ENCODE peak calls at places on chromosomes 4 and X, in four cellular contexts. W, O, E and M are unnamed samples.

GRCh38 chr4:163941221-163941865 is 446.9 kb downstream of the TMA16 start:
- DNase-seq in W (no peak), O (peak; percentile 69), E (no peak), M (no peak)

GRCh38 chr4:157045507-157046127 is 30.3 kb upstream of the GLRB start:
- DNase-seq in W (no peak), O (peak; percentile 77), E (peak; percentile 21), M (no peak)

GRCh38 chr4:4990857-4991540 is 28.3 kb downstream of the CYTL1 start:
- DNase-seq in W (no peak), O (no peak), E (no peak), M (no peak)

GRCh38 chrX:19889582-19890342 is 2.4 kb upstream of the SH3KBP1 start:
- DNase-seq in W (peak; percentile 25), O (peak; percentile 82), E (no peak), M (peak; percentile 16)

GRCh38 chr4:97646997-97647396 is 496.3 kb downstream of the STPG2 start:
- DNase-seq in W (no peak), O (peak; percentile 25), E (no peak), M (no peak)

GRCh38 chrX:20265726-20266681 is 705 bp downstream of the RPS6KA3 start:
- DNase-seq in W (no peak), O (peak; percentile 29), E (peak; percentile 30), M (peak; percentile 21)

GRCh38 chr4:152956650-152957436 is 20.7 kb downstream of the FHDC1 start:
- DNase-seq in W (no peak), O (peak; percentile 22), E (peak; percentile 53), M (no peak)

GRCh38 chr4:84483738-84484137 is 15.4 kb downstream of the NKX6-1 start:
- DNase-seq in W (no peak), O (no peak), E (no peak), M (no peak)

GRCh38 chrX:106780664-106781377 is 21.7 kb upstream of the TBC1D8B start:
- DNase-seq in W (no peak), O (peak; percentile 28), E (no peak), M (no peak)

GRCh38 chrX:119589810-119590209 is 15.4 kb downstream of the UBE2A start:
- DNase-seq in W (no peak), O (no peak), E (no peak), M (no peak)

GRCh38 chr4:7433376-7434140 is 1.2 kb downstream of the PSAPL1 start:
- DNase-seq in W (no peak), O (no peak), E (no peak), M (no peak)

GRCh38 chr4:76658231-76659102 is 223.4 kb downstream of the SHROOM3 start:
- DNase-seq in W (no peak), O (peak; percentile 71), E (no peak), M (no peak)

GRCh38 chrX:11367609-11368430 is 74.6 kb downstream of the AMELX start:
- DNase-seq in W (no peak), O (peak; percentile 27), E (no peak), M (no peak)

GRCh38 chr4:48543796-48544195 is 53.7 kb downstream of the ZAR1 start:
- DNase-seq in W (no peak), O (peak; percentile 7), E (no peak), M (no peak)

GRCh38 chrX:83759872-83760271 is 101.1 kb upstream of the CYLC1 start:
- DNase-seq in W (no peak), O (peak; percentile 17), E (no peak), M (no peak)

GRCh38 chr4:120633810-120634209 is 288.7 kb downstream of the PRDM5 start:
- DNase-seq in W (no peak), O (no peak), E (no peak), M (no peak)

GRCh38 chr4:14856076-14856926 is 146.0 kb upstream of the CPEB2 start:
- DNase-seq in W (no peak), O (peak; percentile 99), E (no peak), M (no peak)

GRCh38 chr4:154349829-154350228 is 141.8 kb downstream of the DCHS2 start:
- DNase-seq in W (no peak), O (peak; percentile 43), E (no peak), M (no peak)

GRCh38 chr4:23327120-23327519 is 562.7 kb downstream of the PPARGC1A start:
- DNase-seq in W (no peak), O (no peak), E (no peak), M (no peak)

GRCh38 chr4:152115794-152116193 is 355.0 kb upstream of the GATB start:
- DNase-seq in W (peak; percentile 19), O (no peak), E (no peak), M (peak; percentile 18)

GRCh38 chrX:23634181-23634580 is 33.1 kb upstream of the PRDX4 start:
- DNase-seq in W (no peak), O (peak; percentile 2), E (no peak), M (no peak)

GRCh38 chrX:102712967-102713677 is 874 bp downstream of the GPRASP2 start:
- DNase-seq in W (no peak), O (peak; percentile 53), E (peak; percentile 32), M (no peak)